ENCODE peak calls at places on chromosomes 16 and 17, in nine cellular contexts. I, J, H, D, Y, T, U, F and V are unnamed samples.

GRCh38 chr16:84554627-84555328 is 50.3 kb upstream of the MEAK7 start:
- DNase-seq in Y (no peak), I (no peak), D (no peak), F (no peak), U (no peak), T (no peak), J (no peak), H (no peak), V (no peak)

GRCh38 chr17:13197586-13197985 is 179.8 kb upstream of the ELAC2 start:
- DNase-seq in D (no peak), J (no peak), Y (no peak), F (no peak), T (no peak), U (no peak), H (no peak), I (no peak), V (no peak)

GRCh38 chr17:76948726-76949342 is 80.6 kb downstream of the MGAT5B start:
- DNase-seq in D (no peak), J (no peak), I (no peak), T (no peak), H (no peak), Y (no peak), F (no peak), U (no peak), V (no peak)

GRCh38 chr17:11869680-11870394 is 127.4 kb downstream of the ZNF18 start:
- DNase-seq in I (no peak), J (no peak), U (no peak), Y (no peak), T (no peak), H (no peak), D (no peak), F (no peak), V (no peak)

GRCh38 chr17:70767102-70767701 is 597.9 kb downstream of the KCNJ2 start:
- DNase-seq in J (no peak), T (no peak), Y (no peak), F (no peak), H (peak; percentile 51), I (no peak), D (no peak), U (no peak), V (peak; percentile 49)

GRCh38 chr16:50974438-50975036 is 176.5 kb downstream of the SALL1 start:
- DNase-seq in T (peak; percentile 44), F (no peak), D (no peak), Y (no peak), I (no peak), H (no peak), U (no peak), J (no peak), V (no peak)

GRCh38 chr17:18184143-18185007 is 747 bp downstream of the ALKBH5 start:
- DNase-seq in J (peak; percentile 56), Y (no peak), H (peak; percentile 35), F (no peak), I (peak; percentile 82), U (no peak), D (peak; percentile 81), T (peak; percentile 55), V (no peak)

GRCh38 chr17:54372071-54372720 is 528.5 kb upstream of the TOM1L1 start:
- DNase-seq in D (no peak), I (no peak), Y (no peak), H (no peak), U (no peak), F (no peak), T (no peak), J (no peak), V (no peak)

GRCh38 chr17:69417545-69418483 is 3.3 kb downstream of the MAP2K6 start:
- DNase-seq in F (no peak), Y (no peak), D (no peak), U (no peak), H (no peak), I (no peak), J (no peak), T (no peak), V (no peak)

GRCh38 chr16:23182675-23183485 is at the start of gene SCNN1G:
- DNase-seq in H (no peak), D (no peak), Y (no peak), U (peak; percentile 26), J (peak; percentile 7), T (peak; percentile 24), I (peak; percentile 2), F (no peak), V (no peak)

GRCh38 chr17:38980455-38981217 is 13.4 kb upstream of the FBXO47 start:
- DNase-seq in D (no peak), F (no peak), I (no peak), H (peak; percentile 37), Y (no peak), J (no peak), T (no peak), U (no peak), V (no peak)